ENCODE peak calls at places on chromosome 21, in seven cellular contexts. W is progenitor cell of endocrine pancreas; B is hepatic stellate cell; T is stimulated activated CD8-positive, alpha-beta memory T cell treated with anti-CD3 and anti-CD28 coated beads, Interleukin-2, amount 100 ng/mL, for 1 hour; H is stimulated activated CD4-positive, alpha-beta T cell treated with anti-CD3 and anti-CD28 coated beads, TNF-alpha, amount 100 ng/mL, for 4 hours; S is epithelial cell of esophagus; F is lower lobe of right lung. X is an unnamed sample.

GRCh38 chr21:35163381-35163780 is 114.3 kb upstream of the RUNX1 start:
- DNase-seq in W (no peak), B (no peak), T (no peak), H (no peak), S (peak), F (no peak), X (no peak)

GRCh38 chr21:46437511-46437910 is 21.2 kb upstream of the DIP2A start:
- DNase-seq in W (no peak), B (no peak), T (no peak), H (no peak), S (no peak), F (peak), X (no peak)

GRCh38 chr21:37278199-37278598 is 11.1 kb upstream of the VPS26C start:
- DNase-seq in W (no peak), B (no peak), T (no peak), H (no peak), S (no peak), F (no peak), X (no peak)

GRCh38 chr21:41369915-41370839 is 8.3 kb downstream of the MX2 start:
- DNase-seq in W (no peak), B (no peak), T (no peak), H (no peak), S (no peak), F (no peak), X (peak)

GRCh38 chr21:35333831-35334593 is 284.9 kb upstream of the RUNX1 start:
- DNase-seq in W (no peak), B (no peak), T (no peak), H (no peak), S (no peak), F (peak), X (no peak)

GRCh38 chr21:27423073-27423472 is 456.2 kb upstream of the ADAMTS5 start:
- DNase-seq in W (no peak), B (peak), T (no peak), H (no peak), S (peak), F (no peak), X (no peak)

GRCh38 chr21:42633858-42634257 is 19.6 kb upstream of the PDE9A start:
- DNase-seq in W (no peak), B (no peak), T (no peak), H (no peak), S (no peak), F (peak), X (no peak)

GRCh38 chr21:46307625-46308024 is 16.0 kb downstream of the C21orf58 start:
- DNase-seq in W (no peak), B (peak), T (no peak), H (no peak), S (peak), F (no peak), X (no peak)

GRCh38 chr21:29638138-29638537 is 301.7 kb downstream of the GRIK1 start:
- DNase-seq in W (no peak), B (no peak), T (no peak), H (no peak), S (no peak), F (no peak), X (no peak)

GRCh38 chr21:29114765-29115164 is 15.7 kb upstream of the MAP3K7CL start:
- DNase-seq in W (no peak), B (peak), T (no peak), H (no peak), S (peak), F (no peak), X (no peak)

GRCh38 chr21:21737186-21737585 is 739.0 kb downstream of the NCAM2 start:
- DNase-seq in W (no peak), B (no peak), T (no peak), H (no peak), S (no peak), F (no peak), X (no peak)